ENCODE peak calls at places on chromosomes 6 and 20, in nine cellular contexts. P is psoas muscle; H is dermis blood vessel endothelial cell; C is effector CD4-positive, alpha-beta T cell; F is activated CD4-positive, CD25-positive, alpha-beta regulatory T cell; D is H7; K is effector memory CD4-positive, alpha-beta T cell; W is caudate nucleus; Y is H54. Z is an unnamed sample.
A peak's percentile ranks its signal among the peaks of the same experiment; 100 is the strongest.

GRCh38 chr6:89452269-89452668 is 19.3 kb downstream of the ANKRD6 start:
- DNase-seq in D (no peak), W (no peak), K (no peak), F (no peak), H (no peak), P (no peak), Y (no peak), C (no peak), Z (no peak)

GRCh38 chr6:75244063-75244575 is 518 bp upstream of the COX7A2 start:
- DNase-seq in K (no peak), Y (no peak), D (no peak), C (no peak), P (no peak), H (no peak), W (no peak), F (no peak), Z (no peak)

GRCh38 chr6:67680297-67680932 is 954.7 kb upstream of the ADGRB3 start:
- DNase-seq in H (no peak), D (no peak), F (no peak), P (no peak), W (no peak), Y (no peak), C (no peak), K (no peak), Z (no peak)

GRCh38 chr6:130681028-130681427 is 146.2 kb upstream of the SMLR1 start:
- DNase-seq in P (no peak), F (no peak), W (no peak), Y (no peak), K (no peak), H (peak; percentile 63), D (no peak), C (no peak), Z (no peak)

GRCh38 chr6:26554669-26555504 is 16.7 kb downstream of the HMGN4 start:
- DNase-seq in D (no peak), H (peak; percentile 59), P (no peak), C (peak; percentile 31), K (peak; percentile 39), F (peak; percentile 12), W (no peak), Y (no peak), Z (peak; percentile 48)

GRCh38 chr6:154538664-154539235 is 28.3 kb upstream of the CNKSR3 start:
- DNase-seq in C (no peak), Y (no peak), D (no peak), P (no peak), H (no peak), F (no peak), W (no peak), K (no peak), Z (no peak)

GRCh38 chr20:46401478-46401860 is 4.9 kb downstream of the ELMO2 start:
- DNase-seq in Y (no peak), W (no peak), P (no peak), H (peak; percentile 20), K (no peak), D (no peak), F (no peak), C (no peak), Z (no peak)

GRCh38 chr20:46346770-46347169 is 38.5 kb upstream of the CDH22 start:
- DNase-seq in C (no peak), W (no peak), P (no peak), Y (no peak), F (no peak), K (no peak), H (no peak), D (no peak), Z (no peak)

GRCh38 chr6:42257614-42258013 is 40.0 kb upstream of the MRPS10 start:
- DNase-seq in P (no peak), W (no peak), D (peak; percentile 87), Y (no peak), F (no peak), C (no peak), H (no peak), K (no peak), Z (no peak)

GRCh38 chr6:31888281-31889258 is 8.9 kb downstream of the EHMT2 start:
- DNase-seq in P (no peak), H (peak; percentile 49), F (peak; percentile 15), C (peak; percentile 53), W (no peak), K (no peak), D (peak; percentile 93), Y (no peak), Z (peak; percentile 32)

GRCh38 chr6:88166901-88167624 is 916 bp upstream of the CNR1 start:
- DNase-seq in K (no peak), H (no peak), C (no peak), Y (no peak), P (no peak), W (no peak), F (no peak), D (peak; percentile 78), Z (peak; percentile 12)

GRCh38 chr6:62150048-62150663 is 135.9 kb downstream of the KHDRBS2 start:
- DNase-seq in F (no peak), D (peak; percentile 30), K (no peak), C (no peak), P (no peak), W (no peak), Y (no peak), H (peak; percentile 17), Z (no peak)

GRCh38 chr6:28080631-28081485 is 490 bp downstream of the ZNF165 start:
- DNase-seq in K (peak; percentile 87), Y (peak; percentile 68), H (peak; percentile 98), C (peak; percentile 88), D (peak; percentile 87), W (peak; percentile 88), F (peak; percentile 77), P (peak; percentile 96), Z (peak; percentile 84)

GRCh38 chr6:164731539-164731938 is 577.9 kb downstream of the C6orf118 start:
- DNase-seq in D (no peak), K (no peak), F (no peak), P (no peak), H (no peak), W (no peak), Y (no peak), C (no peak), Z (no peak)

GRCh38 chr20:34375977-34376430 is 12.9 kb downstream of the ITCH start:
- DNase-seq in Y (no peak), C (no peak), K (no peak), H (no peak), D (no peak), F (no peak), P (no peak), W (no peak), Z (no peak)

GRCh38 chr6:35080821-35081425 is 60.2 kb downstream of the TCP11 start:
- DNase-seq in F (no peak), K (no peak), D (peak; percentile 73), C (no peak), H (no peak), Y (no peak), P (no peak), W (no peak), Z (no peak)

GRCh38 chr20:57990396-57990987 is 238.0 kb downstream of the ANKRD60 start:
- DNase-seq in W (no peak), F (no peak), C (no peak), D (no peak), P (no peak), H (peak; percentile 36), K (no peak), Y (no peak), Z (no peak)

GRCh38 chr6:80132942-80133517 is 26.6 kb downstream of the BCKDHB start:
- DNase-seq in F (no peak), P (no peak), C (no peak), K (no peak), H (peak; percentile 88), Y (no peak), D (no peak), W (no peak), Z (no peak)

GRCh38 chr20:35431621-35432429 is 6.2 kb downstream of the GDF5 start:
- DNase-seq in F (no peak), H (no peak), P (no peak), C (no peak), D (no peak), W (no peak), Y (no peak), K (no peak), Z (no peak)

GRCh38 chr6:113411006-113411405 is 446.1 kb upstream of the MARCKS start:
- DNase-seq in D (no peak), P (no peak), K (no peak), Y (no peak), H (no peak), F (no peak), C (no peak), W (no peak), Z (no peak)

GRCh38 chr6:79949235-79949634 is 1.9 kb upstream of the ELOVL4 start:
- DNase-seq in C (peak; percentile 55), D (peak; percentile 24), H (peak; percentile 87), W (no peak), F (no peak), Y (no peak), K (peak; percentile 23), P (no peak), Z (peak; percentile 61)

GRCh38 chr20:5508044-5508443 is 191.3 kb upstream of the PROKR2 start:
- DNase-seq in H (no peak), D (no peak), K (no peak), P (no peak), F (no peak), Y (no peak), C (no peak), W (no peak), Z (no peak)

GRCh38 chr6:68689910-68690309 is 54.8 kb downstream of the ADGRB3 start:
- DNase-seq in Y (no peak), H (no peak), D (no peak), K (no peak), F (no peak), C (no peak), P (no peak), W (no peak), Z (no peak)

GRCh38 chr6:158408552-158409130 is 96.4 kb downstream of the TULP4 start:
- DNase-seq in F (no peak), D (peak; percentile 45), W (no peak), H (peak; percentile 89), Y (no peak), C (no peak), K (no peak), P (peak; percentile 79), Z (no peak)

GRCh38 chr20:36548006-36548315 is 6.6 kb downstream of the MYL9 start:
- DNase-seq in Y (no peak), C (no peak), W (no peak), D (peak; percentile 85), F (no peak), H (no peak), P (peak; percentile 50), K (no peak), Z (no peak)

GRCh38 chr6:39092124-39092523 is 22.9 kb downstream of the SAYSD1 start:
- DNase-seq in D (peak; percentile 55), K (no peak), H (no peak), W (no peak), Y (no peak), P (no peak), C (no peak), F (no peak), Z (no peak)

GRCh38 chr6:13243033-13243432 is 85.3 kb downstream of the TBC1D7 start:
- DNase-seq in K (no peak), D (no peak), Y (no peak), W (no peak), P (no peak), H (no peak), C (no peak), F (no peak), Z (no peak)

GRCh38 chr6:30219244-30219643 is 6.0 kb upstream of the TRIM26 start:
- DNase-seq in D (peak; percentile 71), C (peak; percentile 24), K (peak; percentile 18), W (no peak), H (peak; percentile 70), P (no peak), F (no peak), Y (peak; percentile 38), Z (peak; percentile 45)

GRCh38 chr6:161088676-161089328 is 97.2 kb downstream of the MAP3K4 start:
- DNase-seq in C (no peak), Y (no peak), K (no peak), W (no peak), D (no peak), H (peak; percentile 21), F (no peak), P (no peak), Z (no peak)

GRCh38 chr6:4894049-4894448 is 109.8 kb downstream of the RPP40 start:
- DNase-seq in P (no peak), H (no peak), Y (no peak), C (no peak), K (no peak), W (no peak), D (no peak), F (no peak), Z (no peak)

GRCh38 chr6:4169028-4169789 is 33.8 kb upstream of the ECI2 start:
- DNase-seq in K (no peak), H (no peak), F (no peak), Y (no peak), D (peak; percentile 61), P (no peak), W (no peak), C (no peak), Z (no peak)